ENCODE peak calls at places on chromosomes 1 and 21, in five cellular contexts. R is astrocyte, I is adrenal gland, Q is left ventricle myocardium inferior, P is breast epithelium. F is an unnamed sample.

GRCh38 chr1:95916616-95917015 is 682.6 kb downstream of the RWDD3 start:
- DNase-seq in R (peak), I (no peak), Q (no peak), P (no peak), F (no peak)

GRCh38 chr1:182083851-182084486 is 22.5 kb upstream of the ZNF648 start:
- DNase-seq in R (no peak), I (no peak), Q (no peak), P (no peak), F (no peak)

GRCh38 chr21:36504067-36505058 is 24.4 kb upstream of the CLDN14 start:
- DNase-seq in R (no peak), I (peak), Q (no peak), P (no peak), F (no peak)

GRCh38 chr1:70877343-70877742 is 170.3 kb downstream of the PTGER3 start:
- DNase-seq in R (no peak), I (no peak), Q (no peak), P (no peak), F (no peak)

GRCh38 chr1:152003846-152004442 is 10.3 kb upstream of the S100A10 start:
- DNase-seq in R (no peak), I (no peak), Q (no peak), P (no peak), F (no peak)

GRCh38 chr1:107899655-107900054 is 65.3 kb downstream of the VAV3 start:
- DNase-seq in R (no peak), I (no peak), Q (no peak), P (no peak), F (no peak)

GRCh38 chr1:40665335-40666171 is at the start of gene RIMS3:
- DNase-seq in R (no peak), I (peak), Q (peak), P (peak), F (peak)

GRCh38 chr1:1019122-1019999 is 559 bp upstream of the AGRN start:
- DNase-seq in R (peak), I (peak), Q (peak), P (peak), F (no peak)

GRCh38 chr1:215192306-215192705 is 109.8 kb downstream of the KCNK2 start:
- DNase-seq in R (peak), I (no peak), Q (no peak), P (no peak), F (no peak)

GRCh38 chr1:28172690-28173150 is 3.8 kb downstream of the PTAFR start:
- DNase-seq in R (peak), I (peak), Q (no peak), P (no peak), F (no peak)

GRCh38 chr1:6148497-6149241 is 31.5 kb downstream of the CHD5 start:
- DNase-seq in R (no peak), I (peak), Q (peak), P (peak), F (no peak)

GRCh38 chr1:218480691-218481099 is 135.6 kb downstream of the TGFB2 start:
- DNase-seq in R (peak), I (no peak), Q (no peak), P (no peak), F (no peak)

GRCh38 chr1:39116868-39117728 is 87.4 kb upstream of the MACF1 start:
- DNase-seq in R (peak), I (peak), Q (no peak), P (no peak), F (no peak)

GRCh38 chr1:212255705-212256307 is 29.4 kb upstream of the PPP2R5A start:
- DNase-seq in R (no peak), I (no peak), Q (no peak), P (no peak), F (no peak)

GRCh38 chr1:6634278-6635052 is 9.8 kb downstream of the THAP3 start:
- DNase-seq in R (no peak), I (peak), Q (peak), P (peak), F (peak)

GRCh38 chr1:217407426-217407825 is 223.5 kb downstream of the GPATCH2 start:
- DNase-seq in R (no peak), I (no peak), Q (no peak), P (no peak), F (no peak)

GRCh38 chr1:212976586-212976985 is 26.2 kb downstream of the VASH2 start:
- DNase-seq in R (no peak), I (no peak), Q (no peak), P (no peak), F (no peak)

GRCh38 chr1:52723260-52723659 is 3.0 kb upstream of the ZYG11B start:
- DNase-seq in R (no peak), I (no peak), Q (no peak), P (no peak), F (no peak)

GRCh38 chr1:222040163-222040900 is 298.4 kb upstream of the DUSP10 start:
- DNase-seq in R (no peak), I (no peak), Q (no peak), P (no peak), F (no peak)

GRCh38 chr1:9843576-9843945 is 19.8 kb upstream of the CLSTN1 start:
- DNase-seq in R (no peak), I (no peak), Q (no peak), P (peak), F (no peak)

GRCh38 chr1:232568331-232568852 is 61.5 kb downstream of the SIPA1L2 start:
- DNase-seq in R (no peak), I (no peak), Q (no peak), P (no peak), F (no peak)

GRCh38 chr1:198132060-198132781 is 24.6 kb upstream of the NEK7 start:
- DNase-seq in R (no peak), I (no peak), Q (no peak), P (no peak), F (no peak)

GRCh38 chr1:112257043-112257835 is 138.8 kb upstream of the CTTNBP2NL start:
- DNase-seq in R (no peak), I (no peak), Q (no peak), P (no peak), F (no peak)

GRCh38 chr1:179996099-179996498 is 41.5 kb downstream of the CEP350 start:
- DNase-seq in R (no peak), I (no peak), Q (no peak), P (no peak), F (no peak)

GRCh38 chr1:208536176-208536575 is 292.0 kb upstream of the PLXNA2 start:
- DNase-seq in R (peak), I (no peak), Q (no peak), P (no peak), F (no peak)

GRCh38 chr1:204589409-204590038 is 73.3 kb downstream of the MDM4 start:
- DNase-seq in R (peak), I (no peak), Q (no peak), P (no peak), F (no peak)

GRCh38 chr1:110873856-110874255 is 908 bp downstream of the CD53 start:
- DNase-seq in R (no peak), I (no peak), Q (no peak), P (no peak), F (no peak)

GRCh38 chr1:59693431-59693830 is 121.3 kb upstream of the HOOK1 start:
- DNase-seq in R (no peak), I (no peak), Q (no peak), P (no peak), F (no peak)

GRCh38 chr21:15557925-15558324 is 171.9 kb upstream of the USP25 start:
- DNase-seq in R (no peak), I (no peak), Q (no peak), P (no peak), F (no peak)

GRCh38 chr1:54991939-54992338 is 6.8 kb upstream of the BSND start:
- DNase-seq in R (no peak), I (no peak), Q (no peak), P (no peak), F (no peak)

GRCh38 chr1:164651378-164651951 is 92.5 kb downstream of the PBX1 start:
- DNase-seq in R (peak), I (peak), Q (no peak), P (no peak), F (no peak)

GRCh38 chr1:116766616-116767469 is 12.6 kb downstream of the CD2 start:
- DNase-seq in R (no peak), I (no peak), Q (no peak), P (no peak), F (no peak)

GRCh38 chr1:165843304-165843703 is 15.9 kb downstream of the UCK2 start:
- DNase-seq in R (no peak), I (no peak), Q (no peak), P (no peak), F (no peak)

GRCh38 chr1:68197891-68198290 is 34.4 kb downstream of the WLS start:
- DNase-seq in R (no peak), I (no peak), Q (no peak), P (no peak), F (no peak)

GRCh38 chr1:214219916-214220315 is 61.0 kb upstream of the SMYD2 start:
- DNase-seq in R (no peak), I (no peak), Q (no peak), P (no peak), F (no peak)

GRCh38 chr21:31397939-31398338 is 53.9 kb upstream of the TIAM1 start:
- DNase-seq in R (no peak), I (no peak), Q (no peak), P (no peak), F (no peak)

GRCh38 chr1:229205854-229206253 is 65.1 kb upstream of the RAB4A start:
- DNase-seq in R (no peak), I (no peak), Q (no peak), P (no peak), F (no peak)

GRCh38 chr1:206907304-206907991 is 10.2 kb downstream of the IL24 start:
- DNase-seq in R (no peak), I (no peak), Q (no peak), P (no peak), F (no peak)

GRCh38 chr1:39142394-39143060 is 62.0 kb upstream of the MACF1 start:
- DNase-seq in R (peak), I (peak), Q (no peak), P (peak), F (no peak)

GRCh38 chr1:114549137-114549536 is 32.3 kb downstream of the BCAS2 start:
- DNase-seq in R (peak), I (no peak), Q (no peak), P (no peak), F (no peak)

GRCh38 chr1:19466112-19466561 is 19.2 kb downstream of the CAPZB start:
- DNase-seq in R (no peak), I (no peak), Q (no peak), P (no peak), F (no peak)

GRCh38 chr1:19465650-19466049 is 19.7 kb downstream of the CAPZB start:
- DNase-seq in R (no peak), I (no peak), Q (no peak), P (no peak), F (no peak)

GRCh38 chr1:19469004-19469403 is 16.3 kb downstream of the CAPZB start:
- DNase-seq in R (no peak), I (no peak), Q (no peak), P (no peak), F (no peak)

GRCh38 chr1:19467199-19468187 is 17.8 kb downstream of the CAPZB start:
- DNase-seq in R (no peak), I (no peak), Q (no peak), P (no peak), F (no peak)

GRCh38 chr1:19468397-19468956 is 16.9 kb downstream of the CAPZB start:
- DNase-seq in R (no peak), I (peak), Q (no peak), P (no peak), F (no peak)
- TF ChIP-seq CTCF in R (no peak), I (no peak), Q (no peak), P (no peak), F (no peak)

DNA sequence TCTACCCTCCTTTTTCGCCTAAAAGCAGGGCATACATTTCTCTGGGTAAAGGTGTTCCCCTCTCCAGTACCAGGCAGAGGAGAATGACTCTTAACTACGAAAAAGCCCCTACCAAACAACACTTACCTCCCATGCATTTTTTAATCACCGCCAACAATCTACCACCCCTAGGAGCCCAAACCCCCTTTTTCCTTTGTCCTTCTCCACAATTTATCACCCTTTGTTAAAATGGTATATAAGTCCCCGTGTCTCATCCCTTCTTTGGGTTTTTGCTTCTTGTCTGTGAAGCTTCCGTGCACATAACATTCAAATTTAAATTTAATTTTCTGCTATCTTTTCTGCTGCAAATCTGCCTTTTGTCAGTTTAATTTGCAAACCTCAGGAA is 27.6 kb upstream of the COL18A1 start:
- DNase-seq in R (no peak), I (no peak), Q (no peak), P (no peak), F (no peak)
- TF ChIP-seq CTCF in R (no peak), I (no peak), Q (no peak), P (no peak), F (no peak)

GRCh38 chr1:12314328-12314903 is 84.6 kb downstream of the VPS13D start:
- DNase-seq in R (peak), I (no peak), Q (no peak), P (no peak), F (no peak)
- TF ChIP-seq CTCF in R (peak), I (peak), Q (peak), P (peak), F (peak)

GRCh38 chr1:224433671-224434446 is 738 bp downstream of the WDR26 start:
- DNase-seq in R (no peak), I (peak), Q (peak), P (peak), F (no peak)
- TF ChIP-seq CTCF in R (no peak), I (no peak), Q (no peak), P (no peak), F (no peak)

GRCh38 chr1:227317541-227318002 is 720 bp downstream of the CDC42BPA start:
- DNase-seq in R (peak), I (peak), Q (peak), P (peak), F (peak)
- TF ChIP-seq CTCF in R (peak), I (peak), Q (peak), P (peak), F (no peak)

F was measured in D721Med.